ENCODE peak calls at places on chromosomes 16 and 17, in eight cellular contexts. A is colonic mucosa, B is endodermal cell, S is endothelial cell, L is WTC11, R is ascending aorta, M is sigmoid colon, I is lower leg skin. Y is an unnamed sample.

GRCh38 chr17:82204831-82205719 is 7.6 kb downstream of the CCDC57 start:
- DNase-seq in A (no peak), B (no peak), S (no peak), L (no peak), R (no peak), M (no peak), I (no peak), Y (no peak)

GRCh38 chr17:47894498-47895253 is 1.4 kb upstream of the SP2 start:
- DNase-seq in A (no peak), B (no peak), S (no peak), L (no peak), R (no peak), M (no peak), I (no peak), Y (no peak)

GRCh38 chr17:49624896-49625295 is 49.2 kb downstream of the NXPH3 start:
- DNase-seq in A (no peak), B (no peak), S (no peak), L (no peak), R (peak), M (no peak), I (no peak), Y (no peak)

GRCh38 chr17:13582776-13583414 is 18.8 kb downstream of the HS3ST3A1 start:
- DNase-seq in A (no peak), B (no peak), S (no peak), L (no peak), R (no peak), M (no peak), I (no peak), Y (no peak)

GRCh38 chr16:50627419-50627818 is 53.7 kb downstream of the SNX20 start:
- DNase-seq in A (peak), B (peak), S (no peak), L (peak), R (peak), M (peak), I (peak), Y (no peak)

GRCh38 chr16:62035115-62036092 is 834 bp downstream of the CDH8 start:
- DNase-seq in A (no peak), B (peak), S (peak), L (peak), R (no peak), M (no peak), I (no peak), Y (no peak)

GRCh38 chr17:46756861-46757260 is 61.6 kb downstream of the WNT3 start:
- DNase-seq in A (no peak), B (peak), S (no peak), L (no peak), R (no peak), M (no peak), I (no peak), Y (no peak)

GRCh38 chr17:60817187-60817586 is 139.5 kb downstream of the BCAS3 start:
- DNase-seq in A (no peak), B (no peak), S (no peak), L (no peak), R (no peak), M (no peak), I (no peak), Y (no peak)

GRCh38 chr17:67245694-67246397 is 850 bp upstream of the HELZ start:
- DNase-seq in A (peak), B (peak), S (peak), L (peak), R (peak), M (no peak), I (no peak), Y (peak)

GRCh38 chr16:1770328-1771071 is 843 bp downstream of the NME3 start:
- DNase-seq in A (peak), B (peak), S (no peak), L (peak), R (peak), M (peak), I (no peak), Y (peak)

GRCh38 chr16:10895053-10895946 is 18.3 kb downstream of the CIITA start:
- DNase-seq in A (peak), B (peak), S (peak), L (peak), R (no peak), M (no peak), I (no peak), Y (no peak)

GRCh38 chr17:75842963-75843576 is 1.1 kb downstream of the UNC13D start:
- DNase-seq in A (no peak), B (no peak), S (no peak), L (no peak), R (no peak), M (no peak), I (no peak), Y (no peak)

GRCh38 chr16:66324785-66325184 is 41.7 kb upstream of the CDH5 start:
- DNase-seq in A (no peak), B (peak), S (peak), L (peak), R (no peak), M (no peak), I (no peak), Y (no peak)

GRCh38 chr16:83615553-83615952 is 192.2 kb upstream of the HSBP1 start:
- DNase-seq in A (no peak), B (no peak), S (no peak), L (no peak), R (no peak), M (no peak), I (no peak), Y (no peak)

GRCh38 chr17:68004201-68004600 is 7.9 kb upstream of the C17orf58 start:
- DNase-seq in A (no peak), B (peak), S (no peak), L (no peak), R (peak), M (no peak), I (no peak), Y (no peak)

GRCh38 chr17:31678431-31678830 is 180.6 kb downstream of the COPRS start:
- DNase-seq in A (no peak), B (peak), S (no peak), L (no peak), R (peak), M (no peak), I (no peak), Y (no peak)

GRCh38 chr17:43217614-43218087 is 6.0 kb downstream of the TMEM106A start:
- DNase-seq in A (no peak), B (no peak), S (no peak), L (no peak), R (no peak), M (no peak), I (no peak), Y (no peak)

GRCh38 chr16:84689126-84689525 is 10.7 kb upstream of the USP10 start:
- DNase-seq in A (no peak), B (no peak), S (no peak), L (no peak), R (no peak), M (peak), I (no peak), Y (no peak)

GRCh38 chr16:24568392-24568791 is 29.0 kb downstream of the RBBP6 start:
- DNase-seq in A (no peak), B (no peak), S (no peak), L (no peak), R (no peak), M (no peak), I (no peak), Y (no peak)

GRCh38 chr16:2190659-2191445 is 5.6 kb downstream of the CASKIN1 start:
- DNase-seq in A (no peak), B (no peak), S (no peak), L (no peak), R (no peak), M (no peak), I (no peak), Y (no peak)

GRCh38 chr16:22782299-22782698 is 31.7 kb upstream of the HS3ST2 start:
- DNase-seq in A (no peak), B (no peak), S (peak), L (no peak), R (no peak), M (no peak), I (peak), Y (no peak)

GRCh38 chr16:85029413-85029794 is 1.8 kb downstream of the KIAA0513 start:
- DNase-seq in A (no peak), B (peak), S (no peak), L (no peak), R (no peak), M (peak), I (no peak), Y (peak)

GRCh38 chr16:84746875-84747274 is 47.1 kb downstream of the USP10 start:
- DNase-seq in A (no peak), B (no peak), S (no peak), L (no peak), R (no peak), M (no peak), I (no peak), Y (no peak)

GRCh38 chr16:24539850-24540484 is 601 bp downstream of the RBBP6 start:
- DNase-seq in A (peak), B (no peak), S (peak), L (no peak), R (peak), M (peak), I (no peak), Y (peak)

GRCh38 chr17:4986951-4987766 is at the start of gene CAMTA2:
- DNase-seq in A (peak), B (peak), S (peak), L (peak), R (peak), M (peak), I (peak), Y (peak)

GRCh38 chr17:31877341-31877740 is 18.3 kb upstream of the COPRS start:
- DNase-seq in A (no peak), B (no peak), S (no peak), L (no peak), R (peak), M (no peak), I (no peak), Y (no peak)

GRCh38 chr17:67532326-67532871 is 155.3 kb downstream of the PITPNC1 start:
- DNase-seq in A (no peak), B (peak), S (no peak), L (no peak), R (no peak), M (no peak), I (no peak), Y (no peak)

DNA sequence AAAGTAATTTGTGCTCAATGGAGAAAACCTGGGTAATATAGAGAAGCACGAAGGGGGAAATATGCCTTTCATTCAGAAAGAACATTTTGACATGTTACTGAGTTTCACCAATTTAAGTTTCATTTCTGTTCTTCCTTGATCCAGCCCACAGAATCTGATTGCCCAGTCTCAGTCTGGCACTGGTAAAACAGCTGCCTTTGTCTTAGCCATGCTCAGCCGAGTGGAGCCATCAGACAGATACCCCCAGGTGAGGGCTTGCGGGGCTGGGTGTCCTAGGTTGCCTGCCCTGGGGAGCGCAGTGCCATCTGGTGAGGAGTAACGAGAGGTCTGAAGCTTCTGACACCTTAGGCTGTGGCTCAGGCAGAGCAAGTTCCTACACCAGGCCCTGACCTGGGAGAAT is 17.7 kb downstream of the DDX19A start:
- DNase-seq in A (no peak), B (no peak), S (no peak), L (no peak), R (no peak), M (no peak), I (no peak), Y (no peak)
- TF ChIP-seq CTCF in A (no peak), B (no peak), S (no peak), L (no peak), R (no peak), M (no peak), I (no peak), Y (no peak)

GRCh38 chr16:87178177-87178863 is 138.9 kb downstream of the C16orf95 start:
- DNase-seq in A (no peak), B (peak), S (peak), L (no peak), R (no peak), M (no peak), I (no peak), Y (no peak)
- TF ChIP-seq CTCF in A (no peak), B (no peak), S (no peak), L (no peak), R (no peak), M (no peak), I (no peak), Y (no peak)

GRCh38 chr16:68059804-68060203 is 25.4 kb upstream of the NFATC3 start:
- DNase-seq in A (no peak), B (no peak), S (no peak), L (no peak), R (no peak), M (peak), I (no peak), Y (no peak)
- TF ChIP-seq CTCF in A (no peak), B (no peak), S (no peak), L (no peak), R (no peak), M (no peak), I (no peak), Y (no peak)

DNA sequence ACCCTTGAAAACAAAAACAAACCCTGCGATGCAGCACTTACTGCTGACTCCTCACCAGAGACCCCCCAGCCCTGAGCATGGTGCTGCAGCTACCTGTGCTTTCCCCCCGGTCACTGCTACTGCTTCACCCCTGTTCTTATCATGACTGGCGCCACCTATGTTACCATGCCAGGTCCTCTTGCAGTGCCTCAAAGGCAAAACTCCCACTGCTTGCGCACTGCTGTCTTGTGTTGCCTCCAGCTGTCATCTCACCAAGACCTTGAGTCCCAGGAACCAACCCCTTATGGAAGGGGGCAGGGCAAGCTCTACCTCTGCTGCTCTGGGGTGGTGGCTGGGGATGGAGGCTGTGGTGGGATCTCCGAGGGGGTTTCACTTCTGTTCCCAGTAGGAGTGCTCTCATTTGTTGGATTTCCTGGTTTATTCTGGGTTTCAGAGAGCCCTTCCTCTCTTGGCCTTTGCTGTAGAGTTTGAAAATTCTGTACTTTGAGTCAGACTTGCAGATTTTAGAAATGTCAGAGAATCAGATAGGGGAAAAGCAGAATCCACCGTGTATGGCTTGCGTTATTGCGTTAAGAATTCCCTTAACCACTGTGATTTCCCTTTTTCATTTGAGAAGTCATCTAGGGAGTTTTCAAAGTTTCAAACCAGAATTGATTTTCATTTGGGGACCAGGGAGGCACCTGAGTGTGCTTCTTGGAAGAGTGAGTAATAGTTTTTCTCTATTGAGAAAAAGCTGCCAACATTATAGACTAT is 96.6 kb downstream of the SPECC1 start:
- DNase-seq in A (no peak), B (peak), S (no peak), L (no peak), R (no peak), M (no peak), I (no peak), Y (no peak)
- TF ChIP-seq CTCF in A (no peak), B (peak), S (no peak), L (no peak), R (no peak), M (no peak), I (no peak), Y (no peak)

DNA sequence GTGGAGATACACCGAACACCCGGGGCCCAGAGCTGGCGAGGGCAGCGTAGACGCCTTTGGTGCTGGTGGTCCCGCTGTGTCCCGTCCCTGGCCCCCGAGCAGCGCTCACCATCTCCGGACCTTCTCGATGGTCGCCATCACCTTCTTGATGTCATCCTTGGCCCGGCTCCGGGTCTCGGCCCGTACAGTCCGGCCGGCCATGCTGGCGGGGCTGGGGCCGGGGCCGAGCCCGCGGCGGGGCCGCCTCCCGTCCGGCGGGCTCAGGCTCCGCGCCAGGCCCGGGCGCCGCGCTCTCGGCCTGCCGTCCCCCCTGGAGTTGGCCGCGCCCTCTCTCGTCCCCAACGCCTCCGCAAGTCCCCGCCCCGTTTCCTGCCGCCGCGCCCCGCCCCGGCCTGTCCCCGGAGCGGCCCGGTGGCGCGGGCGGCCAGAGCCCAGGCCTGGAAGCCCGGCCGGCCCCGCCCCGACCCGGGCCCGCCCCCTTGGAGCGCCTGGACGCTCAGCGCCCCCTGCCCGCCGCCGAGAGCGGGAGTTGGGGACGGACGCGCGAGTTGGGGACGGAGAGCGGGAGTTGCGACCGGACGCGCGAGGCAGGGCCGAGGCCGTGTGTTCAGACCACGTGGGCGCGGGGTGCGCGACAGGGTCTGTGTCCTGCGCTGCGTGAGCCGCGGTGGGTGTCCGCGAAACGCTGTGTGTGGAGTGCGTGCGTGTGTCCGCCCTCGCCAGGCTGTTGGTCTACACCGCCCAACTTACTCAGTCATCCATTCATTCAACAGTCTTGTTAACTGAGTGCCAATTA is at the start of gene BCL7C:
- DNase-seq in A (peak), B (peak), S (peak), L (peak), R (peak), M (peak), I (peak), Y (peak)
- TF ChIP-seq CTCF in A (no peak), B (peak), S (no peak), L (no peak), R (peak), M (peak), I (no peak), Y (no peak)

GRCh38 chr17:17782425-17783120 is 54.2 kb downstream of the SREBF1 start:
- DNase-seq in A (peak), B (peak), S (no peak), L (peak), R (no peak), M (no peak), I (no peak), Y (no peak)

GRCh38 chr17:17783121-17783824 is 53.5 kb downstream of the SREBF1 start:
- DNase-seq in A (peak), B (peak), S (peak), L (peak), R (no peak), M (no peak), I (no peak), Y (peak)

GRCh38 chr17:17785407-17785806 is 51.4 kb downstream of the SREBF1 start:
- DNase-seq in A (no peak), B (no peak), S (no peak), L (no peak), R (no peak), M (no peak), I (no peak), Y (no peak)

GRCh38 chr17:17783825-17784598 is 52.8 kb downstream of the SREBF1 start:
- DNase-seq in A (peak), B (peak), S (peak), L (peak), R (no peak), M (no peak), I (peak), Y (no peak)

GRCh38 chr17:17784599-17785264 is 52.1 kb downstream of the SREBF1 start:
- DNase-seq in A (no peak), B (peak), S (no peak), L (no peak), R (no peak), M (no peak), I (no peak), Y (no peak)
- TF ChIP-seq CTCF in A (no peak), B (peak), S (no peak), L (no peak), R (no peak), M (no peak), I (no peak), Y (no peak)

Y was measured in natural killer cell.